ENCODE peak calls at places on chromosomes 11 and 22, in ten cellular contexts. O is amniotic epithelial cell; E is activated naive CD8-positive, alpha-beta T cell treated with anti-CD3 and anti-CD28 coated beads, Interleukin-2, amount 50 U/mL, for 24 hours; Y is fibroblast of the conjunctiva; M is astrocyte of the spinal cord; K is neuronal stem cell; I is HTR-8/SVneo; T is ovary; L is thoracic aorta; F is fibroblast of pulmonary artery. J is an unnamed sample.
A peak's percentile ranks its signal among the peaks of the same experiment; 100 is the strongest.

GRCh38 chr22:30444632-30445437 is 19.3 kb downstream of the MTFP1 start:
- DNase-seq in O (peak; percentile 48), E (peak; percentile 68), Y (no peak), M (peak; percentile 50), K (peak; percentile 80), I (peak; percentile 71), T (peak; percentile 36), L (no peak), F (peak; percentile 67), J (no peak)

GRCh38 chr11:86606849-86607481 is 65.5 kb downstream of the ME3 start:
- DNase-seq in O (no peak), E (no peak), Y (no peak), M (peak; percentile 46), K (no peak), I (no peak), T (no peak), L (no peak), F (peak; percentile 49), J (no peak)

GRCh38 chr22:38148252-38148651 is 33.4 kb downstream of the PLA2G6 start:
- DNase-seq in O (peak; percentile 80), E (no peak), Y (no peak), M (peak; percentile 83), K (no peak), I (no peak), T (no peak), L (no peak), F (peak; percentile 54), J (no peak)

GRCh38 chr22:30127749-30128166 is 47.5 kb downstream of the HORMAD2 start:
- DNase-seq in O (peak; percentile 96), E (no peak), Y (no peak), M (peak; percentile 67), K (no peak), I (no peak), T (no peak), L (no peak), F (peak; percentile 63), J (no peak)

GRCh38 chr22:47102081-47102480 is 339.6 kb downstream of the TBC1D22A start:
- DNase-seq in O (no peak), E (no peak), Y (no peak), M (no peak), K (no peak), I (no peak), T (no peak), L (no peak), F (no peak), J (no peak)

GRCh38 chr11:13260963-13261599 is 16.5 kb upstream of the BMAL1 start:
- DNase-seq in O (no peak), E (no peak), Y (no peak), M (peak; percentile 21), K (no peak), I (no peak), T (peak; percentile 27), L (no peak), F (peak; percentile 51), J (peak; percentile 34)

GRCh38 chr11:45590743-45591142 is 74.7 kb downstream of the CHST1 start:
- DNase-seq in O (no peak), E (no peak), Y (no peak), M (peak; percentile 16), K (no peak), I (no peak), T (no peak), L (peak; percentile 89), F (peak; percentile 18), J (no peak)

GRCh38 chr11:118281284-118281683 is 17.2 kb upstream of the MPZL2 start:
- DNase-seq in O (no peak), E (no peak), Y (no peak), M (no peak), K (no peak), I (no peak), T (no peak), L (no peak), F (no peak), J (no peak)

GRCh38 chr22:39463931-39464390 is 7.1 kb downstream of the MGAT3 start:
- DNase-seq in O (peak; percentile 38), E (no peak), Y (no peak), M (no peak), K (no peak), I (no peak), T (no peak), L (no peak), F (peak; percentile 24), J (no peak)

GRCh38 chr11:134515081-134515960 is 103.3 kb upstream of the B3GAT1 start:
- DNase-seq in O (no peak), E (no peak), Y (no peak), M (no peak), K (no peak), I (no peak), T (peak; percentile 1), L (no peak), F (no peak), J (peak; percentile 5)

GRCh38 chr22:35842954-35843353 is 125.3 kb downstream of the APOL5 start:
- DNase-seq in O (no peak), E (no peak), Y (no peak), M (peak; percentile 43), K (no peak), I (peak; percentile 38), T (no peak), L (no peak), F (peak; percentile 55), J (no peak)

GRCh38 chr22:26416256-26416655 is 12.8 kb upstream of the ASPHD2 start:
- DNase-seq in O (no peak), E (no peak), Y (no peak), M (no peak), K (no peak), I (no peak), T (no peak), L (no peak), F (no peak), J (no peak)

GRCh38 chr22:45332001-45332400 is 22.3 kb downstream of the FAM118A start:
- DNase-seq in O (no peak), E (no peak), Y (no peak), M (no peak), K (no peak), I (no peak), T (no peak), L (no peak), F (no peak), J (no peak)

GRCh38 chr22:47551438-47551788 is 789.0 kb downstream of the TBC1D22A start:
- DNase-seq in O (no peak), E (no peak), Y (no peak), M (no peak), K (no peak), I (no peak), T (no peak), L (no peak), F (no peak), J (no peak)

GRCh38 chr11:7759010-7759409 is 37.7 kb downstream of the OR5P2 start:
- DNase-seq in O (no peak), E (no peak), Y (no peak), M (no peak), K (no peak), I (no peak), T (no peak), L (no peak), F (no peak), J (no peak)

GRCh38 chr22:48554893-48555552 is 1272.7 kb downstream of the BRD1 start:
- DNase-seq in O (no peak), E (no peak), Y (no peak), M (no peak), K (no peak), I (no peak), T (no peak), L (no peak), F (no peak), J (no peak)

GRCh38 chr11:28529540-28530410 is 421.6 kb downstream of the METTL15 start:
- DNase-seq in O (peak; percentile 66), E (no peak), Y (peak; percentile 51), M (peak; percentile 80), K (peak; percentile 24), I (no peak), T (no peak), L (no peak), F (peak; percentile 85), J (no peak)

GRCh38 chr11:92342886-92343285 is 118.3 kb downstream of the FAT3 start:
- DNase-seq in O (peak; percentile 0), E (no peak), Y (no peak), M (no peak), K (no peak), I (no peak), T (no peak), L (no peak), F (no peak), J (no peak)

GRCh38 chr22:49016909-49017768 is 810.5 kb downstream of the BRD1 start:
- DNase-seq in O (no peak), E (no peak), Y (no peak), M (no peak), K (no peak), I (no peak), T (peak; percentile 6), L (no peak), F (no peak), J (no peak)

GRCh38 chr11:8288824-8289223 is 25.1 kb upstream of the LMO1 start:
- DNase-seq in O (no peak), E (no peak), Y (no peak), M (no peak), K (no peak), I (no peak), T (no peak), L (no peak), F (no peak), J (no peak)

GRCh38 chr11:100639140-100639539 is 47.9 kb upstream of the ARHGAP42 start:
- DNase-seq in O (peak; percentile 83), E (no peak), Y (no peak), M (peak; percentile 69), K (no peak), I (no peak), T (no peak), L (no peak), F (peak; percentile 26), J (no peak)

GRCh38 chr22:25023879-25024278 is 71.4 kb downstream of the KIAA1671 start:
- DNase-seq in O (no peak), E (no peak), Y (no peak), M (no peak), K (no peak), I (no peak), T (no peak), L (no peak), F (no peak), J (no peak)

GRCh38 chr11:20373102-20373501 is 9.6 kb downstream of the HTATIP2 start:
- DNase-seq in O (no peak), E (no peak), Y (no peak), M (no peak), K (no peak), I (no peak), T (no peak), L (no peak), F (no peak), J (no peak)

GRCh38 chr11:103959279-103959930 is 77.0 kb upstream of the DDI1 start:
- DNase-seq in O (peak; percentile 96), E (no peak), Y (no peak), M (peak; percentile 85), K (no peak), I (no peak), T (no peak), L (no peak), F (peak; percentile 36), J (no peak)

GRCh38 chr11:46407635-46408034 is 16.1 kb upstream of the CHRM4 start:
- DNase-seq in O (no peak), E (no peak), Y (no peak), M (no peak), K (no peak), I (no peak), T (no peak), L (no peak), F (no peak), J (no peak)

GRCh38 chr22:49307870-49308269 is 519.8 kb downstream of the BRD1 start:
- DNase-seq in O (no peak), E (no peak), Y (no peak), M (no peak), K (no peak), I (no peak), T (no peak), L (no peak), F (no peak), J (no peak)

GRCh38 chr11:84981296-84981695 is 645.8 kb downstream of the DLG2 start:
- DNase-seq in O (no peak), E (no peak), Y (no peak), M (no peak), K (no peak), I (no peak), T (no peak), L (no peak), F (no peak), J (no peak)

GRCh38 chr11:96036863-96037262 is 113.0 kb upstream of the MTMR2 start:
- DNase-seq in O (no peak), E (no peak), Y (no peak), M (no peak), K (no peak), I (no peak), T (no peak), L (no peak), F (no peak), J (no peak)

J was measured in uterus.